ENCODE peak calls at places on chromosome 22, in ten cellular contexts. One of them, this sample, is unnamed.

GRCh38 chr22:38049812-38050619 is 7.2 kb upstream of the PICK1 start:
- DNase-seq in mesothelial cell of epicardium: no peak
- DNase-seq in GM06990: no peak
- DNase-seq in omental fat pad: no peak
- DNase-seq in K562: no peak
- DNase-seq in HFFc6: no peak
- DNase-seq in osteocyte: no peak
- DNase-seq in psoas muscle: no peak
- DNase-seq in brain microvascular endothelial cell: no peak
- DNase-seq in neural crest cell: peak
- DNase-seq in this sample: no peak

GRCh38 chr22:44147821-44148574 is 32.7 kb upstream of the PARVG start:
- DNase-seq in GM06990: no peak
- DNase-seq in neural crest cell: no peak
- DNase-seq in osteocyte: no peak
- DNase-seq in brain microvascular endothelial cell: peak
- DNase-seq in mesothelial cell of epicardium: no peak
- DNase-seq in psoas muscle: no peak
- DNase-seq in omental fat pad: no peak
- DNase-seq in HFFc6: no peak
- DNase-seq in K562: no peak
- DNase-seq in this sample: peak

GRCh38 chr22:30325724-30326703 is 727 bp downstream of the TBC1D10A start:
- DNase-seq in osteocyte: no peak
- DNase-seq in brain microvascular endothelial cell: no peak
- DNase-seq in neural crest cell: no peak
- DNase-seq in K562: peak
- DNase-seq in HFFc6: no peak
- DNase-seq in omental fat pad: no peak
- DNase-seq in mesothelial cell of epicardium: no peak
- DNase-seq in GM06990: no peak
- DNase-seq in psoas muscle: peak
- DNase-seq in this sample: no peak

GRCh38 chr22:49930596-49931412 is 12.4 kb downstream of the CRELD2 start:
- DNase-seq in HFFc6: peak
- DNase-seq in osteocyte: no peak
- DNase-seq in mesothelial cell of epicardium: no peak
- DNase-seq in GM06990: peak
- DNase-seq in brain microvascular endothelial cell: peak
- DNase-seq in K562: no peak
- DNase-seq in omental fat pad: no peak
- DNase-seq in neural crest cell: no peak
- DNase-seq in psoas muscle: peak
- DNase-seq in this sample: peak

GRCh38 chr22:26986884-26987283 is 329.5 kb downstream of the MIAT start:
- DNase-seq in osteocyte: no peak
- DNase-seq in omental fat pad: no peak
- DNase-seq in GM06990: no peak
- DNase-seq in HFFc6: no peak
- DNase-seq in neural crest cell: no peak
- DNase-seq in brain microvascular endothelial cell: no peak
- DNase-seq in mesothelial cell of epicardium: no peak
- DNase-seq in psoas muscle: no peak
- DNase-seq in K562: no peak
- DNase-seq in this sample: no peak

GRCh38 chr22:49006207-49007012 is 821.3 kb downstream of the BRD1 start:
- DNase-seq in mesothelial cell of epicardium: no peak
- DNase-seq in neural crest cell: no peak
- DNase-seq in K562: no peak
- DNase-seq in HFFc6: no peak
- DNase-seq in osteocyte: peak
- DNase-seq in GM06990: no peak
- DNase-seq in psoas muscle: no peak
- DNase-seq in brain microvascular endothelial cell: no peak
- DNase-seq in omental fat pad: no peak
- DNase-seq in this sample: no peak

GRCh38 chr22:44702479-44703219 is 645 bp downstream of the PRR5 start:
- DNase-seq in omental fat pad: no peak
- DNase-seq in HFFc6: no peak
- DNase-seq in GM06990: no peak
- DNase-seq in psoas muscle: no peak
- DNase-seq in mesothelial cell of epicardium: no peak
- DNase-seq in brain microvascular endothelial cell: peak
- DNase-seq in neural crest cell: peak
- DNase-seq in K562: no peak
- DNase-seq in osteocyte: no peak
- DNase-seq in this sample: peak

GRCh38 chr22:30289980-30290313 is 642 bp upstream of the CASTOR1 start:
- DNase-seq in HFFc6: no peak
- DNase-seq in brain microvascular endothelial cell: no peak
- DNase-seq in osteocyte: no peak
- DNase-seq in mesothelial cell of epicardium: no peak
- DNase-seq in K562: no peak
- DNase-seq in GM06990: no peak
- DNase-seq in neural crest cell: no peak
- DNase-seq in omental fat pad: no peak
- DNase-seq in psoas muscle: no peak
- DNase-seq in this sample: no peak

GRCh38 chr22:37824674-37825641 is 1.8 kb downstream of the GALR3 start:
- DNase-seq in osteocyte: no peak
- DNase-seq in K562: no peak
- DNase-seq in GM06990: peak
- DNase-seq in mesothelial cell of epicardium: no peak
- DNase-seq in psoas muscle: no peak
- DNase-seq in brain microvascular endothelial cell: no peak
- DNase-seq in neural crest cell: no peak
- DNase-seq in omental fat pad: no peak
- DNase-seq in HFFc6: no peak
- DNase-seq in this sample: peak

GRCh38 chr22:29071261-29072045 is 1.4 kb upstream of the KREMEN1 start:
- DNase-seq in psoas muscle: peak
- DNase-seq in omental fat pad: no peak
- DNase-seq in GM06990: peak
- DNase-seq in brain microvascular endothelial cell: no peak
- DNase-seq in K562: no peak
- DNase-seq in osteocyte: no peak
- DNase-seq in neural crest cell: peak
- DNase-seq in HFFc6: no peak
- DNase-seq in mesothelial cell of epicardium: peak
- DNase-seq in this sample: peak

GRCh38 chr22:24427500-24428164 is at the start of gene ADORA2A:
- DNase-seq in HFFc6: no peak
- DNase-seq in neural crest cell: no peak
- DNase-seq in K562: no peak
- DNase-seq in GM06990: peak
- DNase-seq in brain microvascular endothelial cell: no peak
- DNase-seq in omental fat pad: no peak
- DNase-seq in mesothelial cell of epicardium: no peak
- DNase-seq in osteocyte: no peak
- DNase-seq in psoas muscle: no peak
- DNase-seq in this sample: no peak

GRCh38 chr22:35014812-35015211 is 51.1 kb upstream of the ISX start:
- DNase-seq in osteocyte: no peak
- DNase-seq in psoas muscle: no peak
- DNase-seq in omental fat pad: no peak
- DNase-seq in mesothelial cell of epicardium: no peak
- DNase-seq in K562: no peak
- DNase-seq in HFFc6: no peak
- DNase-seq in GM06990: no peak
- DNase-seq in neural crest cell: no peak
- DNase-seq in brain microvascular endothelial cell: no peak
- DNase-seq in this sample: no peak

GRCh38 chr22:43500792-43501785 is 89.3 kb downstream of the MPPED1 start:
- DNase-seq in psoas muscle: no peak
- DNase-seq in K562: no peak
- DNase-seq in brain microvascular endothelial cell: no peak
- DNase-seq in mesothelial cell of epicardium: no peak
- DNase-seq in omental fat pad: no peak
- DNase-seq in osteocyte: no peak
- DNase-seq in GM06990: no peak
- DNase-seq in HFFc6: no peak
- DNase-seq in neural crest cell: no peak
- DNase-seq in this sample: no peak

GRCh38 chr22:28231423-28231822 is 312.4 kb upstream of the PITPNB start:
- DNase-seq in mesothelial cell of epicardium: no peak
- DNase-seq in neural crest cell: no peak
- DNase-seq in omental fat pad: no peak
- DNase-seq in K562: no peak
- DNase-seq in brain microvascular endothelial cell: peak
- DNase-seq in psoas muscle: no peak
- DNase-seq in HFFc6: no peak
- DNase-seq in GM06990: no peak
- DNase-seq in osteocyte: no peak
- DNase-seq in this sample: peak

GRCh38 chr22:20905415-20906386 is 11.5 kb upstream of the CRKL start:
- DNase-seq in HFFc6: no peak
- DNase-seq in neural crest cell: no peak
- DNase-seq in K562: peak
- DNase-seq in GM06990: no peak
- DNase-seq in osteocyte: no peak
- DNase-seq in mesothelial cell of epicardium: no peak
- DNase-seq in omental fat pad: no peak
- DNase-seq in brain microvascular endothelial cell: no peak
- DNase-seq in psoas muscle: no peak
- DNase-seq in this sample: no peak

GRCh38 chr22:50440544-50441249 is 34.1 kb downstream of the SBF1 start:
- DNase-seq in omental fat pad: no peak
- DNase-seq in psoas muscle: peak
- DNase-seq in HFFc6: no peak
- DNase-seq in brain microvascular endothelial cell: no peak
- DNase-seq in GM06990: peak
- DNase-seq in K562: no peak
- DNase-seq in mesothelial cell of epicardium: no peak
- DNase-seq in osteocyte: no peak
- DNase-seq in neural crest cell: no peak
- DNase-seq in this sample: no peak

GRCh38 chr22:20957118-20957690 is 9.9 kb upstream of the AIFM3 start:
- DNase-seq in osteocyte: peak
- DNase-seq in psoas muscle: peak
- DNase-seq in HFFc6: no peak
- DNase-seq in K562: no peak
- DNase-seq in neural crest cell: no peak
- DNase-seq in brain microvascular endothelial cell: no peak
- DNase-seq in GM06990: no peak
- DNase-seq in omental fat pad: no peak
- DNase-seq in mesothelial cell of epicardium: no peak
- DNase-seq in this sample: no peak

GRCh38 chr22:26656896-26657851 is at the start of gene MIAT:
- DNase-seq in psoas muscle: no peak
- DNase-seq in mesothelial cell of epicardium: no peak
- DNase-seq in omental fat pad: no peak
- DNase-seq in HFFc6: no peak
- DNase-seq in brain microvascular endothelial cell: peak
- DNase-seq in neural crest cell: peak
- DNase-seq in osteocyte: no peak
- DNase-seq in GM06990: peak
- DNase-seq in K562: peak
- DNase-seq in this sample: no peak

GRCh38 chr22:19070397-19071169 is 51.6 kb downstream of the DGCR2 start:
- DNase-seq in neural crest cell: no peak
- DNase-seq in brain microvascular endothelial cell: no peak
- DNase-seq in psoas muscle: no peak
- DNase-seq in GM06990: no peak
- DNase-seq in omental fat pad: no peak
- DNase-seq in osteocyte: peak
- DNase-seq in K562: no peak
- DNase-seq in HFFc6: no peak
- DNase-seq in mesothelial cell of epicardium: no peak
- DNase-seq in this sample: no peak
- TF ChIP-seq CTCF in neural crest cell: no peak
- TF ChIP-seq CTCF in brain microvascular endothelial cell: no peak
- TF ChIP-seq CTCF in psoas muscle: no peak
- TF ChIP-seq CTCF in GM06990: no peak
- TF ChIP-seq CTCF in omental fat pad: no peak
- TF ChIP-seq CTCF in osteocyte: no peak
- TF ChIP-seq CTCF in K562: no peak
- TF ChIP-seq CTCF in HFFc6: no peak
- TF ChIP-seq CTCF in mesothelial cell of epicardium: no peak
- TF ChIP-seq CTCF in this sample: no peak

GRCh38 chr22:39306456-39307361 is 12.7 kb downstream of the RPL3 start:
- DNase-seq in neural crest cell: no peak
- DNase-seq in brain microvascular endothelial cell: no peak
- DNase-seq in GM06990: no peak
- DNase-seq in omental fat pad: no peak
- DNase-seq in HFFc6: peak
- DNase-seq in osteocyte: no peak
- DNase-seq in psoas muscle: no peak
- DNase-seq in K562: peak
- DNase-seq in mesothelial cell of epicardium: no peak
- DNase-seq in this sample: no peak
- TF ChIP-seq CTCF in neural crest cell: peak
- TF ChIP-seq CTCF in brain microvascular endothelial cell: peak
- TF ChIP-seq CTCF in GM06990: peak
- TF ChIP-seq CTCF in omental fat pad: no peak
- TF ChIP-seq CTCF in HFFc6: peak
- TF ChIP-seq CTCF in osteocyte: peak
- TF ChIP-seq CTCF in psoas muscle: peak
- TF ChIP-seq CTCF in K562: peak
- TF ChIP-seq CTCF in mesothelial cell of epicardium: no peak
- TF ChIP-seq CTCF in this sample: peak

DNA sequence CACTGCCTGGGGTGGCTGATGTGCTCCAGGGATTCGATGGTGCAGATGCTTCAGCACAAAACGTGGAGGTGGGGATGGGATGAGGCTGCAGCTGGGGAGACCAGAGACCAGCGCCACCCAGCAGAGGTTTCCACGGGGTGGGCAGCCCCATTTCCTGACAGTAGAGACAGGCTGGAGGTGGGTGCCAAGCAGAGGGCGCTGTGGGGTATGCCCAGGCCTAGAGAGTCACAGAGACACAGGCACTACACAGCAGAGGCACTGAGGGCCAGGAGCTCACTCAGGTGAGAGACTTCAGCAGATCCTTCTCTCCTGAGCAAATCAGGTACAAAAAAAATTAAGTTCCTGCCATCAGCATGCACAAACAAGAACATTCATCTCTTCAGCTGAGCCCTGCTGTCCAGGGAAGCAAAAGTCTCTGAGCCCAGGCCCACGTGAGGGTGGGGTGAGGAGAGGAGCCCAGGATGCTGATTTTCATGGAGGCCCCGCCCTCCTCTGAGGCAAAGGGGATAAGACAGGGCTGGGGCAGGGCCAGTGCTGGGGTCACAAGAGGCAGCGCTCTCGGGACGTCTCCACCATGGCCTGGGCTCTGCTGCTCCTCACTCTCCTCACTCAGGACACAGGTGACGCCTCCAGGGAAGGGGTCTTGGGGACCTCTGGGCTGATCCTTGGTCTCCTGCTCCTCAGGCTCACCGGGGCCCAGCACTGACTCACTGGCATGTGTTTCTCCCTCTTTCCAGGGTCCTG is 53.1 kb downstream of the GGTLC2 start:
- DNase-seq in psoas muscle: no peak
- DNase-seq in mesothelial cell of epicardium: no peak
- DNase-seq in osteocyte: no peak
- DNase-seq in neural crest cell: no peak
- DNase-seq in brain microvascular endothelial cell: no peak
- DNase-seq in omental fat pad: no peak
- DNase-seq in K562: no peak
- DNase-seq in GM06990: no peak
- DNase-seq in HFFc6: no peak
- DNase-seq in this sample: no peak
- TF ChIP-seq CTCF in psoas muscle: no peak
- TF ChIP-seq CTCF in mesothelial cell of epicardium: no peak
- TF ChIP-seq CTCF in osteocyte: no peak
- TF ChIP-seq CTCF in neural crest cell: no peak
- TF ChIP-seq CTCF in brain microvascular endothelial cell: no peak
- TF ChIP-seq CTCF in omental fat pad: no peak
- TF ChIP-seq CTCF in K562: no peak
- TF ChIP-seq CTCF in GM06990: no peak
- TF ChIP-seq CTCF in HFFc6: no peak
- TF ChIP-seq CTCF in this sample: no peak

GRCh38 chr22:45832180-45832579 is 144.8 kb downstream of the WNT7B start:
- DNase-seq in K562: no peak
- DNase-seq in neural crest cell: no peak
- DNase-seq in HFFc6: no peak
- DNase-seq in GM06990: no peak
- DNase-seq in omental fat pad: no peak
- DNase-seq in psoas muscle: no peak
- DNase-seq in mesothelial cell of epicardium: no peak
- DNase-seq in osteocyte: no peak
- DNase-seq in brain microvascular endothelial cell: no peak
- DNase-seq in this sample: no peak
- TF ChIP-seq CTCF in K562: peak
- TF ChIP-seq CTCF in neural crest cell: peak
- TF ChIP-seq CTCF in HFFc6: peak
- TF ChIP-seq CTCF in GM06990: no peak
- TF ChIP-seq CTCF in omental fat pad: no peak
- TF ChIP-seq CTCF in psoas muscle: no peak
- TF ChIP-seq CTCF in mesothelial cell of epicardium: no peak
- TF ChIP-seq CTCF in osteocyte: no peak
- TF ChIP-seq CTCF in brain microvascular endothelial cell: peak
- TF ChIP-seq CTCF in this sample: peak